ENCODE peak calls at places on chromosomes 1 and 21, in eight cellular contexts. C is right cardiac atrium; B is RWPE1; F is mammary epithelial cell; R is aorta; G is brain microvascular endothelial cell; K is CD4-positive, alpha-beta T cell; Y is colonic mucosa. J is an unnamed sample.

GRCh38 chr1:231638647-231639046 is 12.1 kb downstream of the DISC1 start:
- DNase-seq in C (no peak), B (no peak), F (no peak), R (no peak), G (no peak), K (no peak), Y (no peak), J (no peak)

GRCh38 chr1:109996476-109996875 is 11.9 kb downstream of the AHCYL1 start:
- DNase-seq in C (no peak), B (no peak), F (no peak), R (no peak), G (peak), K (no peak), Y (no peak), J (no peak)

GRCh38 chr1:224058303-224058702 is 55.6 kb upstream of the FBXO28 start:
- DNase-seq in C (no peak), B (peak), F (peak), R (no peak), G (peak), K (no peak), Y (no peak), J (peak)

GRCh38 chr1:222250376-222250775 is 297.5 kb downstream of the HHIPL2 start:
- DNase-seq in C (no peak), B (no peak), F (no peak), R (no peak), G (no peak), K (no peak), Y (no peak), J (no peak)

GRCh38 chr1:944341-945325 is 14.4 kb downstream of the NOC2L start:
- DNase-seq in C (peak), B (no peak), F (no peak), R (no peak), G (no peak), K (no peak), Y (no peak), J (no peak)

GRCh38 chr1:164794310-164794709 is 235.3 kb downstream of the PBX1 start:
- DNase-seq in C (no peak), B (peak), F (peak), R (peak), G (peak), K (no peak), Y (no peak), J (no peak)

GRCh38 chr1:8078176-8078671 is 52.1 kb upstream of the ERRFI1 start:
- DNase-seq in C (no peak), B (peak), F (peak), R (no peak), G (peak), K (no peak), Y (no peak), J (no peak)

GRCh38 chr1:8571200-8571984 is 246.0 kb downstream of the RERE start:
- DNase-seq in C (no peak), B (peak), F (peak), R (no peak), G (peak), K (no peak), Y (no peak), J (no peak)

GRCh38 chr1:161725888-161726630 is 4.7 kb downstream of the FCRLB start:
- DNase-seq in C (peak), B (peak), F (peak), R (peak), G (peak), K (peak), Y (peak), J (no peak)

GRCh38 chr1:171506525-171507304 is 21.4 kb downstream of the PRRC2C start:
- DNase-seq in C (no peak), B (no peak), F (no peak), R (no peak), G (no peak), K (no peak), Y (no peak), J (no peak)

GRCh38 chr1:207826557-207827487 is 75.0 kb downstream of the CD46 start:
- DNase-seq in C (no peak), B (no peak), F (no peak), R (no peak), G (no peak), K (peak), Y (peak), J (no peak)

GRCh38 chr1:31944205-31945089 is 6.3 kb upstream of the PTP4A2 start:
- DNase-seq in C (peak), B (peak), F (no peak), R (peak), G (peak), K (peak), Y (peak), J (no peak)

GRCh38 chr1:204041232-204041767 is 31.6 kb upstream of the SOX13 start:
- DNase-seq in C (peak), B (no peak), F (no peak), R (no peak), G (no peak), K (no peak), Y (no peak), J (no peak)

GRCh38 chr1:206911064-206911663 is 10.6 kb downstream of the FCMR start:
- DNase-seq in C (no peak), B (peak), F (peak), R (no peak), G (peak), K (no peak), Y (no peak), J (no peak)

GRCh38 chr1:240539700-240540414 is 72.1 kb downstream of the GREM2 start:
- DNase-seq in C (no peak), B (no peak), F (no peak), R (no peak), G (no peak), K (no peak), Y (no peak), J (no peak)

GRCh38 chr1:93960641-93961147 is 51.5 kb upstream of the GCLM start:
- DNase-seq in C (no peak), B (peak), F (peak), R (no peak), G (no peak), K (no peak), Y (peak), J (no peak)

GRCh38 chr1:23211955-23212354 is 5.3 kb downstream of the HTR1D start:
- DNase-seq in C (no peak), B (no peak), F (no peak), R (no peak), G (no peak), K (no peak), Y (no peak), J (no peak)

GRCh38 chr21:38358098-38358497 is 101.3 kb downstream of the KCNJ15 start:
- DNase-seq in C (no peak), B (no peak), F (no peak), R (no peak), G (no peak), K (no peak), Y (no peak), J (no peak)

GRCh38 chr1:81950845-81951244 is 150.1 kb downstream of the ADGRL2 start:
- DNase-seq in C (no peak), B (no peak), F (no peak), R (no peak), G (no peak), K (no peak), Y (no peak), J (no peak)

GRCh38 chr1:239308701-239309333 is 77.6 kb upstream of the CHRM3 start:
- DNase-seq in C (peak), B (peak), F (peak), R (peak), G (peak), K (no peak), Y (peak), J (no peak)

GRCh38 chr1:160168016-160168415 is 16.6 kb downstream of the ATP1A4 start:
- DNase-seq in C (no peak), B (no peak), F (no peak), R (no peak), G (no peak), K (no peak), Y (no peak), J (no peak)

GRCh38 chr1:66154394-66154793 is 361.7 kb downstream of the PDE4B start:
- DNase-seq in C (no peak), B (no peak), F (no peak), R (no peak), G (no peak), K (no peak), Y (no peak), J (no peak)

GRCh38 chr1:226568077-226568831 is 19.7 kb downstream of the STUM start:
- DNase-seq in C (peak), B (no peak), F (no peak), R (no peak), G (no peak), K (no peak), Y (no peak), J (no peak)

GRCh38 chr1:56573311-56573710 is 6.1 kb downstream of the PLPP3 start:
- DNase-seq in C (no peak), B (no peak), F (no peak), R (no peak), G (no peak), K (no peak), Y (peak), J (no peak)

GRCh38 chr1:162014202-162014601 is 9.5 kb downstream of the OLFML2B start:
- DNase-seq in C (no peak), B (no peak), F (no peak), R (no peak), G (no peak), K (no peak), Y (no peak), J (no peak)

GRCh38 chr1:47572731-47573505 is 135.1 kb downstream of the FOXD2 start:
- DNase-seq in C (no peak), B (no peak), F (no peak), R (no peak), G (no peak), K (no peak), Y (no peak), J (no peak)

GRCh38 chr1:12450090-12450764 is 167.8 kb downstream of the DHRS3 start:
- DNase-seq in C (peak), B (no peak), F (no peak), R (no peak), G (no peak), K (no peak), Y (no peak), J (no peak)

GRCh38 chr1:18079941-18080340 is 27.7 kb upstream of the IGSF21 start:
- DNase-seq in C (no peak), B (no peak), F (no peak), R (no peak), G (no peak), K (no peak), Y (no peak), J (no peak)

DNA sequence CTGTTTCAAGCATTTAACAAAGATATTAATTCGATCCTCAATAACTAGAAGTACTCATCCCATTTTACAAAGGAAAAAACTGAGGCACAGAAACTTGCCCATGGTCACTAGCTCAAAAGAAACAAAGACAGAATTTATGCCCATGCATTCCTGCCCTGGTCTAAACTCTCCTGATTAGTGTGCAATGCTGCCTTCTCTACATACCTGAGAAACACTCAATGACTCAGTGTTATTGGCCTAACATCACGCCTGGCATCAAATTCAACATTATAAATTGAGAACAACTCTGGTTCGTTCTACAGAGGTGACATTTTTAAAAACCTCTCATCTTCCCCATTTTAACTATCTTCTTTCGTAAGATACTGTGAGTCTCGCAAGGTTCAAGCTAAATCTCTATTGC is 5.2 kb downstream of the APP start:
- DNase-seq in C (no peak), B (peak), F (peak), R (no peak), G (no peak), K (no peak), Y (no peak), J (no peak)
- H3K27ac ChIP-seq in C (no peak), B (no peak), F (peak), R (no peak), G (no peak), K (no peak), Y (no peak), J (peak)

GRCh38 chr1:71786218-71786617 is 496.1 kb downstream of the NEGR1 start:
- DNase-seq in C (no peak), B (no peak), F (no peak), R (no peak), G (no peak), K (no peak), Y (no peak), J (no peak)

GRCh38 chr1:71787699-71788098 is 494.6 kb downstream of the NEGR1 start:
- DNase-seq in C (no peak), B (no peak), F (no peak), R (no peak), G (no peak), K (no peak), Y (no peak), J (no peak)

GRCh38 chr1:71783096-71783495 is 499.2 kb downstream of the NEGR1 start:
- DNase-seq in C (no peak), B (no peak), F (no peak), R (no peak), G (no peak), K (no peak), Y (no peak), J (no peak)

GRCh38 chr1:71785470-71785869 is 496.9 kb downstream of the NEGR1 start:
- DNase-seq in C (no peak), B (no peak), F (no peak), R (no peak), G (no peak), K (no peak), Y (peak), J (no peak)

GRCh38 chr1:71784989-71785388 is 497.4 kb downstream of the NEGR1 start:
- DNase-seq in C (no peak), B (no peak), F (no peak), R (no peak), G (no peak), K (no peak), Y (no peak), J (no peak)
- H3K27ac ChIP-seq in C (no peak), B (no peak), F (no peak), R (no peak), G (no peak), K (no peak), Y (no peak), J (no peak)

DNA sequence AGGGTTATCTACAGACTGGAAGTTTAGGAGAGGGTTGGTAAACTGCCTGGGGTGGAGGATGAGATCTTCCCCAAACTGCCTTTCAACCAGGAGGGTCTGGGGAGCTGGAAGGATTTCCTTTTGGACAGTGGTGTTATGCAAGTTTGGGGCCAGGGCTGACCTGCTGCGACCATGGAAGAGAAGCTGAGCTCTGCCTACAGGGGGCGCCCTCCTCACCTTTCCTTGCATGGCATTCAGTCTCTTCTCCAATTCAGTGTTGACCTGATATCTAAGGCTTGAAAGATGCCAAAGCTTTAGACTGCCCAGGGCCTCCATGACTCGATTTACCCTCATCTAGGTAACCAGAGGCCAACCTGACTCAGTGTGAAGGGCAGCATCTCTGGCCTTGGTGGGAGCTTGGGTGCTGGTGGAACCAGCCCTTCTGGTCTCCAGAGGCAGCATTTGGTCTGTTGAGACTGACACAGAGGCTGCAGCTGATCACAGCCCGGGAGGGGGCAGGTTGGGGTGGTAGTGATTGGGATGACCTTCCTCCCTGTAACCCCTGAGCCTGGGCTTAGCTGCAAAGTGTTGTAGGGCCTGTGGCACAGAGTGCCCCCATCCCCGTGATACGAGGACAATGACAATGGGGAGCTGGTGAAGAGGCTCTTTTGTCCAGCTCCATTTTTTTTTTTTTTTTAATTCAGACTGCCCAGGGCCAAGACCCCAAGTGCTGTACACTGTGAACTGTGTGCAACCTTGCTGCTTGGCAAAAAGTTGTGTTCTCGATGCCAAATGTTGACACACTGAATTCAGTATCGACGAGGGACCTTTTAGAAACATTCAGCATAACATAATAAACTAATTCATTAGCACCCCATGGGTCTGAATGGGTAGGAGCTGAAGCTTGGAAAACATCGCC is 169.9 kb downstream of the GRIK3 start:
- DNase-seq in C (no peak), B (no peak), F (no peak), R (no peak), G (no peak), K (no peak), Y (peak), J (no peak)
- H3K27ac ChIP-seq in C (no peak), B (no peak), F (no peak), R (no peak), G (no peak), K (no peak), Y (no peak), J (no peak)

GRCh38 chr1:155135416-155136197 is at the start of gene SLC50A1:
- DNase-seq in C (peak), B (peak), F (peak), R (peak), G (peak), K (peak), Y (peak), J (no peak)

GRCh38 chr1:155137550-155137949 is 1.9 kb downstream of the SLC50A1 start:
- DNase-seq in C (no peak), B (no peak), F (no peak), R (no peak), G (no peak), K (no peak), Y (no peak), J (no peak)

GRCh38 chr1:155134858-155135415 is 715 bp upstream of the SLC50A1 start:
- DNase-seq in C (peak), B (peak), F (peak), R (peak), G (peak), K (no peak), Y (peak), J (peak)

GRCh38 chr1:155136728-155137127 is 1.1 kb downstream of the SLC50A1 start:
- DNase-seq in C (no peak), B (no peak), F (no peak), R (no peak), G (no peak), K (no peak), Y (peak), J (no peak)

GRCh38 chr1:155137129-155137528 is 1.5 kb downstream of the SLC50A1 start:
- DNase-seq in C (no peak), B (no peak), F (no peak), R (no peak), G (no peak), K (no peak), Y (no peak), J (no peak)
- H3K27ac ChIP-seq in C (peak), B (peak), F (peak), R (no peak), G (no peak), K (peak), Y (peak), J (peak)

DNA sequence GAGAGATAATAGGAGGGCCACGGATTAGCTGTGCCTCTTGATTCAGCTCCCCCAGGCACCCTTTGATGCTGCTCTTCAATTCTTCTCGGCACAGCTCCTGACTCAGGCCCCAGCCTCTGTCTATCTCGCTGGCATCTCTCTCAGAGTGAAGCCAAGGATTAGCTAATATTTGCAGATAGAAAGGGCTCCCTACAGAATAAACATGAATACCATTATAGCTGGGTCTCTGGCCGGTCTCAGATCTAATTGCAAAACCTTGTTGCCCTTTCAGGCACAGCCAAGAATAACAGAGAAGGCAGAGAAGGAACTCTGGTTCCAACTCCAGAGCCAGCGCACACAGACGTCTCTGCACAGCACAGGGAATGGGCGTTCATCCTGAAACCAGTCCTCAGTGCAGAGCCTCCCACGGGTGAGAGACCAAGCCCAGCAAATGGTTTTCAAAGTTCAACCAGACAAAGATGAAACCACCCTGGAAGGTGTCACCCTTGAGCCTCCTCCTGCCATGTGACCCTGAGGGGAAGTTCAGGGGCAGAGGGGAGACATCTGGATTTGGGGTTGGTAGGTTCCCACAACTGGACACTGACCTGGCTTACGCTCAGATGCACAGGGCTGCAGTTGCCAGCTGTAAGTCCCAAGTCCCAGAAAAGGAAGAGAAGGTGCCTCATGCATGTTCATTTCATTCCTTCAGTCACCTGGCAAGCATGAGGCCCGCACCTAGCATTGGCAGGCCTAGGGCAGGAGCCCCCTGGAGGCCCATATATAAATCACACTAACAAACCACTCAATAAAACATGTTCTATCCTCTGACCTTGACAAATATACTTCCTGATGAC is 394.0 kb downstream of the NPHP4 start:
- DNase-seq in C (no peak), B (no peak), F (no peak), R (no peak), G (no peak), K (peak), Y (peak), J (no peak)
- H3K27ac ChIP-seq in C (no peak), B (peak), F (no peak), R (no peak), G (no peak), K (no peak), Y (no peak), J (no peak)

GRCh38 chr1:95671098-95671497 is 437.1 kb downstream of the RWDD3 start:
- DNase-seq in C (no peak), B (no peak), F (no peak), R (no peak), G (no peak), K (no peak), Y (no peak), J (no peak)
- H3K27ac ChIP-seq in C (no peak), B (no peak), F (no peak), R (no peak), G (no peak), K (no peak), Y (no peak), J (no peak)